ENCODE peak calls at places on chromosomes 16 and 17, in ten cellular contexts. D, X, P, F, W, B, V, R, C and O are unnamed samples.

GRCh38 chr17:50661795-50662391 is 27.2 kb downstream of the ABCC3 start:
- DNase-seq in D (peak), X (no peak), P (peak), F (no peak), W (no peak), B (peak), V (peak), R (no peak), C (no peak), O (peak)

GRCh38 chr17:83180996-83181481 is 101.6 kb downstream of the METRNL start:
- DNase-seq in D (no peak), X (no peak), P (peak), F (no peak), W (no peak), B (no peak), V (peak), R (no peak), C (peak), O (no peak)

GRCh38 chr16:88196471-88197400 is 186.0 kb upstream of the ZNF469 start:
- DNase-seq in D (no peak), X (no peak), P (peak), F (no peak), W (no peak), B (no peak), V (no peak), R (no peak), C (peak), O (no peak)

GRCh38 chr16:65185379-65185778 is 63.5 kb upstream of the CDH11 start:
- DNase-seq in D (no peak), X (no peak), P (no peak), F (no peak), W (no peak), B (no peak), V (no peak), R (no peak), C (no peak), O (no peak)

GRCh38 chr17:72274632-72275031 is 153.8 kb downstream of the SOX9 start:
- DNase-seq in D (no peak), X (no peak), P (no peak), F (no peak), W (no peak), B (no peak), V (no peak), R (no peak), C (no peak), O (no peak)

GRCh38 chr16:22855231-22855630 is 41.3 kb downstream of the HS3ST2 start:
- DNase-seq in D (no peak), X (no peak), P (no peak), F (no peak), W (no peak), B (no peak), V (no peak), R (no peak), C (no peak), O (no peak)

GRCh38 chr17:7042507-7043194 is 1.2 kb downstream of the SLC16A11 start:
- DNase-seq in D (no peak), X (no peak), P (no peak), F (peak), W (peak), B (no peak), V (no peak), R (peak), C (no peak), O (no peak)

GRCh38 chr16:47713225-47713595 is 252.1 kb downstream of the PHKB start:
- DNase-seq in D (no peak), X (no peak), P (no peak), F (no peak), W (no peak), B (peak), V (no peak), R (no peak), C (no peak), O (peak)

GRCh38 chr17:77095461-77095860 is 45.3 kb upstream of the SEC14L1 start:
- DNase-seq in D (no peak), X (no peak), P (no peak), F (no peak), W (no peak), B (no peak), V (no peak), R (no peak), C (no peak), O (no peak)

GRCh38 chr17:79916991-79917901 is 78.0 kb upstream of the CBX4 start:
- DNase-seq in D (no peak), X (no peak), P (no peak), F (no peak), W (no peak), B (no peak), V (no peak), R (no peak), C (no peak), O (no peak)

GRCh38 chr17:81865733-81866439 is 5.3 kb downstream of the ARHGDIA start:
- DNase-seq in D (no peak), X (no peak), P (no peak), F (no peak), W (no peak), B (peak), V (no peak), R (no peak), C (no peak), O (peak)

DNA sequence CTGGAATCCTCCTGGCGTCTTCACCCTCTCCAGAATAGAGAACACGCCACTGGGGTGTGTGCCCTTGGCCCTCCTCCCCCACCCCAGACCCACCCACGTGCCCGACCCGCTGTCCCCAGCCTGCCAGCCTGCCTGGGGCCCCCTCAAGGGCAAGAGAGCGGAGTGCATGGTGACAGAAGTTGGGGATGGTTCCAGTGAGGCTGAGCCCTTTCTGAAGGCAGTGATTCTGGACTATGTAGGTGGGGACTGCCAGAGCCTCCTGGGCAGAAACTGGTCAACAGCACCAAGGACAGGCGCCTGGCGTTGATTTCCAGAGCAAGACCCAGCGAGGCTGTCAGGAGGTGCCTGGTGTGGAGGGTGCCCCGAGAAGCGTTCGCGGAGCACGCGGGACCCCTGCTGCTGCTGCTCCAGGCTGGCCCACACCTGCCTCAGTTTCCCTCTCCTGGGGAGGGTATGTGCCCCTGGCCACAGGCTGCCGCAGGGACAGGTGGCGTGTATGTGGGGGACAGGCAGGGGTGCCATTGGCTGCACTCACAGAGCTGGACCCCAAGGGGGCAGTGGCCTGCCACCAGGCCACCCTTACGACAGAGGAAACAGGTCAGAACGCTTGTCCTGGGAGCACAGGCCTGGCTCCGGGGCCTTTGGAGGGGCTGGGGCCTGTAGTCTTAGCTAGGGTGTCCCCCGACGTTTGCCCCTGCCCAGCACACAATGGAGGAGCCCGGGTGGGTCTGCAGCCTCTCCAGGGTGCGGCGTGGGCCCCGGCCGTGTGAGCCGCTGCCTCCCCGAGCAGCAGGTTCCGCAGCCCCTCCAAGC is 1.2 kb downstream of the SSTR5 start:
- DNase-seq in D (no peak), X (no peak), P (no peak), F (no peak), W (no peak), B (no peak), V (no peak), R (no peak), C (no peak), O (no peak)
- TF ChIP-seq CTCF in D (peak), X (peak), P (no peak), F (no peak), W (no peak), B (no peak), V (no peak), R (no peak), C (no peak), O (no peak)

GRCh38 chr17:60383379-60383778 is 8.6 kb downstream of the USP32 start:
- DNase-seq in D (no peak), X (no peak), P (no peak), F (no peak), W (no peak), B (no peak), V (no peak), R (no peak), C (no peak), O (no peak)
- TF ChIP-seq CTCF in D (no peak), X (no peak), P (no peak), F (no peak), W (no peak), B (no peak), V (no peak), R (no peak), C (no peak), O (no peak)

DNA sequence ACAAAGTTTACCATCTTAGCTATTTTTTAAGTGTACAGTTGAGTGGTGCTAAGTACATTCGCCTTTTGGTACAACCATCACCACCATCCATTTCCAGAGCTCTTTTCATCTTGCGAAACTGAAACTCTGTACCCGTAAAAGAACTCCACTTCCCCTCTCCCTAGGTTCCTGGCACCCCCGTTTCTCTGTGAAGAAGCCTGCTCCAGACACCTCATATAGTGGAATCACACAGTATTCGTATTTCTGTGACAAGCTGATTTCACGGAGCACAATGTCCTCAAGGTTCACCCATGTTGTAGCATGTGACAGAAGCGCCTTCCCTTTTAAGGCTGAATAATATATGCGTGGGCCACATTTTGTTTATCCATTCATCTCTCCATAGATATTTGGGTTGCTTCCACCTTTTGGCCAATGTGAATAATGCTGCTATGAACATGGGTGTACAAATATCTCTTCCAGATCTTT is 54.2 kb upstream of the MAP3K14 start:
- DNase-seq in D (no peak), X (no peak), P (no peak), F (no peak), W (no peak), B (peak), V (no peak), R (no peak), C (peak), O (no peak)
- TF ChIP-seq CTCF in D (no peak), X (no peak), P (no peak), F (no peak), W (no peak), B (no peak), V (no peak), R (no peak), C (no peak), O (no peak)

GRCh38 chr16:6684076-6684673 is 648.5 kb upstream of the RBFOX1 start:
- DNase-seq in D (no peak), X (no peak), P (no peak), F (no peak), W (no peak), B (peak), V (peak), R (no peak), C (no peak), O (peak)

GRCh38 chr16:6687593-6687992 is 645.1 kb upstream of the RBFOX1 start:
- DNase-seq in D (no peak), X (no peak), P (no peak), F (no peak), W (no peak), B (no peak), V (no peak), R (no peak), C (no peak), O (no peak)

DNA sequence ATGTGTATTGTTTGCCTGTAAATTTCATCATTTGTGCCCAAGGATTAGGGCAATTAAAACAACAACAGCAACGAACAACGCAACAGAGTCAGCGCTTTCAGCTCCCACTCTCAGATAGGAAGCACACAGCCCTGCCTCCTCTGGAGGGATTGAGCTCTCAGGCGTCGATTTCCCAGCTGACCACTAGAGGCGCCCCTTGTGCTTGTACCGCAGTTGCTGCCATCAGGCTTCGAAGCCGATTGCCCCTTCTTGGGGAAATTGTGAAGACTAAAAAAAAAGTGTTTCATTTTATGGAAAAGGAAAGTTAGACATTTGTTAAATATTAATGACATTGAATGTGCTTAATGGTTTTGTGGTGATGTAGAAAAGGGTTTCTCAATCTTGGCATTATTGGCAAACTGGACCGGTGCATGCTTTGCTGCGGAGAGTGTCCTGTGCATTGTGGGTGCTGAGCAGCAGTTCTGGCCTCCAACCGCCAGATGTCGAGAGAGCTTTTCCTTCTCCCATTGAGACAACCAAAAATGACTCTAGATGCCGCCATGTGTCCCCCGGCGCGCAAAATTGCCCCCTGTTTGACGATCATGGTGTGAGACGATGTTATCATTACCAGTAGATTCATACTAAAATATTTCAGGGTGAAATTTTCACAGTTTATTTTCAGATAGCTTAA is 650.4 kb upstream of the RBFOX1 start:
- DNase-seq in D (no peak), X (no peak), P (no peak), F (no peak), W (no peak), B (peak), V (peak), R (no peak), C (no peak), O (no peak)
- TF ChIP-seq CTCF in D (no peak), X (peak), P (no peak), F (no peak), W (peak), B (peak), V (peak), R (no peak), C (no peak), O (peak)

DNA sequence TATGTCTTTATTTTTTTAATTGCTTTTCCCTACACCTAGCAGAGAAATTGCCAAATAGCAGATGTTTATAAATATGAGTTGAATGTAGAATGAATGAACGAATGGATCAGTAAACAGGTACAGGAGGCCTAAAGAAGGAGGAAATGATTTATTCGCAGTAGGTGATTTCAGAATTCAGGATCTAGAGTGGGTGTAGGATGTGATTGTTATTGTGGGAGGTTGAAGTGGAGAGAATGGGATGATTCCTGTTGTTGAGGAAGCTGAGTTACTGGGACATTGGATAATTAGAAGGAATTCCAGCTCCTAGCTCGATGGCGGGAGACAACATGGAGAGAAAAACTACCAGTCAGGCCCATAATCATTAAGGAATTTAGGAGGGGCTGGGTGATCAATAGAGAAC is 42.2 kb downstream of the MRTFB start:
- DNase-seq in D (no peak), X (no peak), P (no peak), F (no peak), W (no peak), B (no peak), V (no peak), R (no peak), C (no peak), O (no peak)
- TF ChIP-seq CTCF in D (no peak), X (no peak), P (no peak), F (no peak), W (no peak), B (no peak), V (no peak), R (no peak), C (no peak), O (no peak)

DNA sequence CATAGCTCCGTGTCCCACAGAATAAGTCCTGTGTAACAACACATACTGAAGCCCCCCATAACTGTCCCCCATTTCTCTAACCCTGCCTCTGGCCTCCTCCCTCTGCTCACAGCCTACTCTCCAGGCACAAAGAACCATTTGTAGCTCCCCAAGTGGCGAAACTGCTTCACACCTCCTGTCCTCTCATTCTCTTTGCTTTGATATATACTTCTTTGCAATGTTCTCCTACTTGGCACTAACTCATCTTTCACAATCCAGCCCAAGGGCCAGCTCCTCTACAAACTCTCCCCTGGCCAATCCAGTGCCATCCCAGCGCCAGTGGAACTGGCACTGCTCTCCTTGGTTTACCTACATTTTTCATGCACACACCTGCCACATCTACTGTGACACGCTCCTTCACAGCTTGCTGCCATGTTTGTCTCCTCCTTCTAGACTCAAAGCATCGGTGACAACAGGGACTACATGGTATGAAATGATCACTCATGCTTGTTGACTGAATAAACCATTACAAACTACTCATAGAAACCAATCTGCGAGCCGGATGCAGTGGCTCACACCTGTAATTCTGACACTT is 12.8 kb downstream of the CYTH1 start:
- DNase-seq in D (no peak), X (no peak), P (no peak), F (no peak), W (no peak), B (no peak), V (peak), R (no peak), C (no peak), O (no peak)
- TF ChIP-seq CTCF in D (no peak), X (no peak), P (no peak), F (peak), W (peak), B (peak), V (peak), R (peak), C (no peak), O (no peak)

GRCh38 chr17:12928736-12929135 is 89.1 kb downstream of the ELAC2 start:
- DNase-seq in D (no peak), X (no peak), P (no peak), F (no peak), W (no peak), B (no peak), V (peak), R (no peak), C (no peak), O (peak)
- TF ChIP-seq CTCF in D (no peak), X (peak), P (no peak), F (no peak), W (no peak), B (peak), V (peak), R (no peak), C (no peak), O (peak)

GRCh38 chr16:72987480-72987901 is 60.4 kb downstream of the ZFHX3 start:
- DNase-seq in D (no peak), X (no peak), P (peak), F (no peak), W (no peak), B (peak), V (no peak), R (no peak), C (no peak), O (no peak)
- TF ChIP-seq CTCF in D (no peak), X (no peak), P (no peak), F (no peak), W (no peak), B (no peak), V (no peak), R (no peak), C (no peak), O (no peak)

GRCh38 chr17:4788159-4788806 is 481 bp upstream of the GLTPD2 start:
- DNase-seq in D (no peak), X (no peak), P (no peak), F (no peak), W (no peak), B (no peak), V (no peak), R (no peak), C (no peak), O (peak)

GRCh38 chr17:4788807-4789700 is at the start of gene GLTPD2:
- DNase-seq in D (no peak), X (no peak), P (no peak), F (no peak), W (no peak), B (no peak), V (no peak), R (no peak), C (no peak), O (no peak)

GRCh38 chr17:4790705-4791088 is 1.9 kb downstream of the GLTPD2 start:
- DNase-seq in D (no peak), X (no peak), P (no peak), F (no peak), W (no peak), B (no peak), V (no peak), R (no peak), C (no peak), O (no peak)

GRCh38 chr17:4789701-4789950 is 862 bp downstream of the GLTPD2 start:
- DNase-seq in D (no peak), X (no peak), P (no peak), F (no peak), W (no peak), B (peak), V (no peak), R (no peak), C (no peak), O (no peak)

GRCh38 chr17:4789951-4790704 is 1.4 kb downstream of the GLTPD2 start:
- DNase-seq in D (peak), X (peak), P (peak), F (peak), W (peak), B (peak), V (peak), R (peak), C (peak), O (peak)
- TF ChIP-seq CTCF in D (peak), X (peak), P (peak), F (peak), W (peak), B (peak), V (peak), R (peak), C (peak), O (no peak)

DNA sequence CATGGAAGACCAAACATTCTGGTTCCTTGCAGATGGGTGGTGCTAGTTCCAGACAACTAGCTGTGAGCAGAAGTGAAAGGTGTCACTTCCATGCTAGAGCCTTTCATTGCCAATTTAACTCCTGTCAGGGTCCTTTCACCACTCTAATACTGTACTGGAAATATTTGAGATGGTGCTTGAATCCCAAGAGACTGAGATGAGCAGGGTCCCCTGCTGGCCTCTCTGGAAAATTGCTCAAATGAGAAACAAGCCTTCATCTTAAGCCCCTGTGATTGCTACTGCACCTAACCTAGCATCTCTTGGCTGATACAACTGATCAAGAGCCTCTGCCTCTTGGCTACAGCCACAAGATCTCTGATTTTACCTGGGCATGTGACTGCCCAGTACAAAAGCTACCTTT is 7.4 kb upstream of the VAC14 start:
- DNase-seq in D (no peak), X (no peak), P (no peak), F (no peak), W (no peak), B (no peak), V (no peak), R (no peak), C (no peak), O (no peak)
- TF ChIP-seq CTCF in D (no peak), X (no peak), P (no peak), F (no peak), W (no peak), B (peak), V (peak), R (no peak), C (no peak), O (peak)